ENCODE peak calls at places on chromosomes 5 and 9, in six cellular contexts. B, E, U, V, W and N are unnamed samples.

GRCh38 chr5:386432-387341 is 56.3 kb upstream of the EXOC3 start:
- DNase-seq in B (no peak), U (no peak), W (no peak), V (peak), E (no peak), N (no peak)

GRCh38 chr5:74140409-74140808 is 500.1 kb downstream of the ENC1 start:
- DNase-seq in E (peak), U (no peak), B (no peak), V (no peak), W (no peak), N (no peak)

GRCh38 chr5:74452851-74453250 is 187.7 kb downstream of the ENC1 start:
- DNase-seq in B (no peak), W (no peak), U (no peak), E (no peak), V (no peak), N (no peak)

GRCh38 chr5:139845846-139846681 is 50.5 kb downstream of the PSD2 start:
- DNase-seq in E (no peak), B (no peak), V (no peak), U (no peak), W (peak), N (no peak)

GRCh38 chr5:132313378-132313777 is 19.2 kb downstream of the SLC22A4 start:
- DNase-seq in V (no peak), W (no peak), E (no peak), B (no peak), U (no peak), N (no peak)

GRCh38 chr5:93477791-93478190 is 103.2 kb downstream of the NR2F1-AS1 start:
- DNase-seq in B (no peak), U (no peak), V (no peak), W (no peak), E (no peak), N (no peak)

GRCh38 chr5:169702726-169703481 is 65.8 kb downstream of the DOCK2 start:
- DNase-seq in B (no peak), W (no peak), E (no peak), U (no peak), V (no peak), N (no peak)

GRCh38 chr5:144915452-144915851 is 744.8 kb downstream of the KCTD16 start:
- DNase-seq in U (no peak), W (no peak), V (no peak), E (no peak), B (no peak), N (no peak)

GRCh38 chr5:58940446-58940845 is 357.6 kb downstream of the RAB3C start:
- DNase-seq in B (no peak), U (no peak), W (no peak), E (no peak), V (no peak), N (no peak)

GRCh38 chr9:105405514-105406131 is 42.2 kb upstream of the FSD1L start:
- DNase-seq in U (peak), B (no peak), V (no peak), E (no peak), W (no peak), N (no peak)

GRCh38 chr9:124411514-124412227 is 3.6 kb downstream of the PSMB7 start:
- DNase-seq in W (no peak), V (peak), E (no peak), U (no peak), B (no peak), N (no peak)

GRCh38 chr9:126617003-126617739 is 3.4 kb downstream of the LMX1B start:
- DNase-seq in V (no peak), U (no peak), E (no peak), W (no peak), B (no peak), N (no peak)

GRCh38 chr9:124017929-124018730 is 6.6 kb downstream of the LHX2 start:
- DNase-seq in E (no peak), B (no peak), W (no peak), U (no peak), V (no peak), N (no peak)

GRCh38 chr9:4258321-4259093 is 41.4 kb downstream of the GLIS3 start:
- DNase-seq in B (no peak), E (no peak), W (no peak), V (peak), U (no peak), N (no peak)

GRCh38 chr9:37412431-37413151 is 9.9 kb upstream of the GRHPR start:
- DNase-seq in E (no peak), B (no peak), U (no peak), W (no peak), V (peak), N (peak)

GRCh38 chr9:21624675-21625477 is 142.8 kb upstream of the IFNE start:
- DNase-seq in U (no peak), W (no peak), E (no peak), B (no peak), V (no peak), N (no peak)

GRCh38 chr5:31404325-31404724 is 127.6 kb downstream of the DROSHA start:
- DNase-seq in V (no peak), B (no peak), U (no peak), E (no peak), W (no peak), N (no peak)

GRCh38 chr5:16894236-16895057 is 41.6 kb downstream of the MYO10 start:
- DNase-seq in E (peak), W (no peak), V (peak), U (no peak), B (no peak), N (no peak)

GRCh38 chr5:137478043-137478442 is 21.1 kb downstream of the SPOCK1 start:
- DNase-seq in U (no peak), B (no peak), E (no peak), W (no peak), V (no peak), N (no peak)

GRCh38 chr9:79572032-79572890 is 496 bp downstream of the TLE4 start:
- DNase-seq in U (peak), W (peak), B (peak), E (peak), V (peak), N (no peak)

GRCh38 chr5:72288923-72289322 is 31.1 kb downstream of the MRPS27 start:
- DNase-seq in U (no peak), V (no peak), E (no peak), W (peak), B (no peak), N (no peak)

GRCh38 chr9:14317667-14318255 is 3.8 kb upstream of the NFIB start:
- DNase-seq in W (no peak), V (no peak), U (no peak), E (no peak), B (no peak), N (no peak)

GRCh38 chr9:99973455-99973854 is 67.0 kb downstream of the STX17 start:
- DNase-seq in U (no peak), W (no peak), V (no peak), E (no peak), B (no peak), N (no peak)

GRCh38 chr9:134814598-134815215 is 65.9 kb upstream of the FCN2 start:
- DNase-seq in E (no peak), U (no peak), W (no peak), V (peak), B (no peak), N (no peak)

GRCh38 chr9:7489018-7489417 is 310.6 kb downstream of the DMAC1 start:
- DNase-seq in U (no peak), E (no peak), V (no peak), B (no peak), W (peak), N (no peak)

GRCh38 chr9:134055981-134056461 is 11.8 kb downstream of the BRD3 start:
- DNase-seq in E (peak), W (peak), U (no peak), V (peak), B (peak), N (no peak)

GRCh38 chr5:94691270-94691669 is 72.8 kb downstream of the SLF1 start:
- DNase-seq in V (no peak), W (no peak), E (no peak), B (no peak), U (no peak), N (no peak)

GRCh38 chr9:133707065-133707760 is 30.9 kb downstream of the SARDH start:
- DNase-seq in U (no peak), V (no peak), E (no peak), B (no peak), W (peak), N (no peak)

GRCh38 chr5:68365894-68366293 is 150.3 kb downstream of the PIK3R1 start:
- DNase-seq in E (no peak), W (no peak), V (no peak), U (no peak), B (no peak), N (no peak)

GRCh38 chr9:117555964-117556629 is 141.2 kb upstream of the ASTN2 start:
- DNase-seq in W (peak), V (no peak), U (peak), E (peak), B (peak), N (no peak)

GRCh38 chr5:125180222-125180621 is 433.8 kb upstream of the ZNF608 start:
- DNase-seq in W (no peak), E (no peak), B (no peak), U (no peak), V (no peak), N (no peak)

GRCh38 chr9:33159760-33160127 is 7.4 kb downstream of the B4GALT1 start:
- DNase-seq in V (no peak), W (peak), B (peak), E (peak), U (peak), N (no peak)

GRCh38 chr5:64834037-64834436 is 65.3 kb downstream of the CWC27 start:
- DNase-seq in W (no peak), B (no peak), V (no peak), U (no peak), E (no peak), N (no peak)

GRCh38 chr5:114467729-114468128 is 105.9 kb downstream of the KCNN2 start:
- DNase-seq in U (no peak), B (no peak), E (no peak), W (no peak), V (no peak), N (no peak)

GRCh38 chr9:4510546-4511322 is 20.5 kb downstream of the SLC1A1 start:
- DNase-seq in V (no peak), W (no peak), B (no peak), U (no peak), E (no peak), N (no peak)

GRCh38 chr5:2776338-2777302 is 25.1 kb upstream of the IRX2 start:
- DNase-seq in B (no peak), W (no peak), V (no peak), U (no peak), E (no peak), N (no peak)

GRCh38 chr9:107759009-107759822 is 269.6 kb upstream of the KLF4 start:
- DNase-seq in V (no peak), U (no peak), B (no peak), W (no peak), E (no peak), N (no peak)

GRCh38 chr9:87894998-87895625 is 12.4 kb downstream of the SPATA31E1 start:
- DNase-seq in E (no peak), B (no peak), U (no peak), V (no peak), W (no peak), N (no peak)
- TF ChIP-seq CTCF in E (no peak), B (no peak), U (no peak), V (no peak), W (no peak), N (no peak)

GRCh38 chr5:155655569-155655968 is 642.0 kb downstream of the KIF4B start:
- DNase-seq in V (no peak), B (no peak), E (no peak), U (no peak), W (no peak), N (no peak)
- TF ChIP-seq CTCF in V (no peak), B (no peak), E (no peak), U (no peak), W (no peak), N (no peak)

GRCh38 chr9:125510980-125511379 is 196.0 kb downstream of the MAPKAP1 start:
- DNase-seq in E (no peak), U (no peak), B (no peak), V (no peak), W (no peak), N (no peak)
- TF ChIP-seq CTCF in E (no peak), U (no peak), B (no peak), V (no peak), W (no peak), N (no peak)

GRCh38 chr5:134738133-134738962 is at the start of gene CAMLG:
- DNase-seq in W (peak), U (peak), V (peak), B (peak), E (peak), N (peak)
- TF ChIP-seq CTCF in W (peak), U (peak), V (peak), B (peak), E (peak), N (peak)

GRCh38 chr5:180813418-180813817 is 10.8 kb upstream of the MGAT1 start:
- DNase-seq in B (no peak), E (peak), U (no peak), V (no peak), W (no peak), N (no peak)
- TF ChIP-seq CTCF in B (no peak), E (peak), U (no peak), V (no peak), W (peak), N (no peak)

DNA sequence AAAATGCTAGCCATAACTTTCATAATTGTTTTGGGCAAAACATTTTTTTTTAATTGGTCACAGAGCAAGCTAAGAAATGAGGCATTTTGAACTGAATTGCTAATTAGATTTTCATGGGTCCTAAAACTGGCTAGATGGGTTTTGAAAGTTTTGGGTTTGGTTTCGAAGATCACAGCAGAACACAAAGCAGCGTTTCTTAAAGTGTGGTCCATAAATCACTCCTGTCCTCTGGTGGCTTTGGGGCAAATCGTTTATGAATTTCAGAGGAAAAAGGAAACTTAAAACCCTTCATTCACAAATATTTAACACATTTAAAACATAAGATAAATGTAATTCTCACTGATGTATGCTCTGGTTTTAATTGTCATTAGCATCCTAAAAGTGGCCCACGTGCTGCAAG is 503.7 kb downstream of the SPATA31D1 start:
- DNase-seq in W (no peak), U (no peak), V (no peak), B (no peak), E (no peak), N (no peak)
- TF ChIP-seq CTCF in W (no peak), U (no peak), V (no peak), B (no peak), E (peak), N (no peak)

GRCh38 chr9:121537283-121537682 is 37.6 kb upstream of the GGTA1 start:
- DNase-seq in U (no peak), E (no peak), V (no peak), W (no peak), B (no peak), N (no peak)

GRCh38 chr9:121541256-121541655 is 41.6 kb upstream of the GGTA1 start:
- DNase-seq in B (no peak), W (no peak), V (no peak), U (no peak), E (no peak), N (no peak)

GRCh38 chr9:121532881-121533280 is 33.2 kb upstream of the GGTA1 start:
- DNase-seq in V (no peak), E (no peak), B (no peak), U (no peak), W (no peak), N (no peak)

GRCh38 chr9:121541945-121542344 is 42.3 kb upstream of the GGTA1 start:
- DNase-seq in W (no peak), B (no peak), U (no peak), E (no peak), V (no peak), N (no peak)

GRCh38 chr9:121538221-121538620 is 38.6 kb upstream of the GGTA1 start:
- DNase-seq in U (no peak), E (peak), B (no peak), V (no peak), W (no peak), N (no peak)
- TF ChIP-seq CTCF in U (no peak), E (peak), B (no peak), V (no peak), W (peak), N (no peak)

GRCh38 chr9:93536874-93537273 is 39.5 kb upstream of the PHF2 start:
- DNase-seq in W (no peak), E (peak), B (no peak), U (no peak), V (no peak), N (no peak)
- TF ChIP-seq CTCF in W (peak), E (no peak), B (no peak), U (no peak), V (no peak), N (no peak)